ENCODE peak calls at places on chromosomes 2 and 18, in five cellular contexts. W is fibroblast of pulmonary artery, F is dorsolateral prefrontal cortex, Z is GM23338, I is fibroblast of lung. D is an unnamed sample.

GRCh38 chr2:218375212-218375611 is 6.9 kb upstream of the SLC11A1 start:
- DNase-seq in W (peak), F (no peak), Z (no peak), I (peak), D (no peak)

GRCh38 chr18:78972385-78972918 is 7.2 kb upstream of the SALL3 start:
- DNase-seq in W (no peak), F (no peak), Z (no peak), I (no peak), D (no peak)

GRCh38 chr2:141109633-141110032 is 1021.2 kb downstream of the LRP1B start:
- DNase-seq in W (peak), F (no peak), Z (peak), I (no peak), D (no peak)

GRCh38 chr2:85430780-85431601 is 12.5 kb downstream of the SH2D6 start:
- DNase-seq in W (no peak), F (peak), Z (peak), I (no peak), D (no peak)

GRCh38 chr2:11325961-11326691 is 18.3 kb downstream of the ROCK2 start:
- DNase-seq in W (no peak), F (no peak), Z (no peak), I (no peak), D (no peak)

GRCh38 chr2:96843538-96844268 is at the start of gene ANKRD23:
- DNase-seq in W (no peak), F (no peak), Z (no peak), I (no peak), D (no peak)

GRCh38 chr2:170770304-170771048 is at the start of gene ERICH2:
- DNase-seq in W (peak), F (peak), Z (peak), I (peak), D (no peak)

GRCh38 chr18:28855524-28855923 is 678.6 kb upstream of the CDH2 start:
- DNase-seq in W (peak), F (no peak), Z (no peak), I (peak), D (no peak)

GRCh38 chr2:135124924-135125886 is 73.1 kb downstream of the RAB3GAP1 start:
- DNase-seq in W (peak), F (no peak), Z (no peak), I (no peak), D (no peak)

GRCh38 chr2:180707867-180708205 is 272.6 kb upstream of the UBE2E3 start:
- DNase-seq in W (peak), F (no peak), Z (no peak), I (peak), D (peak)

GRCh38 chr2:181658444-181658843 is 1.5 kb upstream of the CERKL start:
- DNase-seq in W (no peak), F (no peak), Z (peak), I (no peak), D (no peak)

GRCh38 chr18:26459340-26459739 is 89.0 kb downstream of the KCTD1 start:
- DNase-seq in W (no peak), F (no peak), Z (no peak), I (no peak), D (no peak)

GRCh38 chr2:145484443-145485086 is 964.6 kb upstream of the ZEB2 start:
- DNase-seq in W (peak), F (no peak), Z (peak), I (peak), D (peak)

GRCh38 chr2:168663993-168664392 is 138.4 kb upstream of the NOSTRIN start:
- DNase-seq in W (peak), F (no peak), Z (no peak), I (peak), D (no peak)

GRCh38 chr2:133324150-133324561 is 244.1 kb downstream of the NCKAP5 start:
- DNase-seq in W (peak), F (no peak), Z (peak), I (peak), D (peak)

GRCh38 chr2:158130832-158131473 is 29.3 kb downstream of the UPP2 start:
- DNase-seq in W (no peak), F (no peak), Z (no peak), I (no peak), D (no peak)

GRCh38 chr2:41483221-41483620 is 564.6 kb upstream of the PKDCC start:
- DNase-seq in W (no peak), F (no peak), Z (no peak), I (no peak), D (no peak)

GRCh38 chr2:72937356-72937669 is 20.0 kb downstream of the EMX1 start:
- DNase-seq in W (no peak), F (peak), Z (no peak), I (no peak), D (no peak)

GRCh38 chr2:214808481-214808931 is 977 bp downstream of the BARD1 start:
- DNase-seq in W (no peak), F (no peak), Z (no peak), I (no peak), D (no peak)

GRCh38 chr2:73561422-73561821 is 80.8 kb downstream of the NAT8 start:
- DNase-seq in W (peak), F (no peak), Z (no peak), I (peak), D (no peak)

GRCh38 chr2:219446101-219446504 is 11.5 kb downstream of the SPEG start:
- DNase-seq in W (peak), F (no peak), Z (peak), I (peak), D (no peak)

GRCh38 chr18:46462523-46462922 is 194.5 kb downstream of the LOXHD1 start:
- DNase-seq in W (no peak), F (no peak), Z (no peak), I (no peak), D (no peak)

GRCh38 chr18:58529714-58530354 is 99.1 kb downstream of the ALPK2 start:
- DNase-seq in W (peak), F (no peak), Z (peak), I (peak), D (no peak)

GRCh38 chr18:63515279-63515678 is 26.9 kb upstream of the SERPINB12 start:
- DNase-seq in W (no peak), F (no peak), Z (peak), I (no peak), D (no peak)

GRCh38 chr2:72289283-72289682 is 141.6 kb upstream of the CYP26B1 start:
- DNase-seq in W (no peak), F (no peak), Z (no peak), I (peak), D (peak)

GRCh38 chr2:38934742-38935141 is 45.1 kb downstream of the ARHGEF33 start:
- DNase-seq in W (no peak), F (no peak), Z (no peak), I (no peak), D (no peak)

GRCh38 chr18:73151086-73151485 is 283.3 kb upstream of the NETO1 start:
- DNase-seq in W (no peak), F (no peak), Z (no peak), I (no peak), D (no peak)

GRCh38 chr18:57210101-57210661 is 63.3 kb downstream of the BOD1L2 start:
- DNase-seq in W (peak), F (peak), Z (peak), I (peak), D (peak)

GRCh38 chr2:25323042-25323514 is 18.6 kb downstream of the DNMT3A start:
- DNase-seq in W (no peak), F (no peak), Z (peak), I (peak), D (no peak)

GRCh38 chr2:102581911-102582310 is 37.4 kb upstream of the SLC9A2 start:
- DNase-seq in W (no peak), F (no peak), Z (no peak), I (no peak), D (no peak)

GRCh38 chr2:69948963-69949645 is 12.3 kb downstream of the ASPRV1 start:
- DNase-seq in W (no peak), F (no peak), Z (no peak), I (no peak), D (no peak)

GRCh38 chr2:72214429-72215143 is 66.9 kb upstream of the CYP26B1 start:
- DNase-seq in W (peak), F (no peak), Z (no peak), I (peak), D (peak)

GRCh38 chr18:59011786-59012185 is 127.9 kb upstream of the SEC11C start:
- DNase-seq in W (no peak), F (no peak), Z (no peak), I (no peak), D (no peak)

GRCh38 chr18:2906522-2907458 is 60.0 kb downstream of the EMILIN2 start:
- DNase-seq in W (no peak), F (no peak), Z (peak), I (no peak), D (no peak)
- TF ChIP-seq CTCF in W (no peak), F (no peak), Z (no peak), I (no peak), D (peak)

GRCh38 chr18:61616111-61616610 is 276.6 kb downstream of the RNF152 start:
- DNase-seq in W (no peak), F (no peak), Z (peak), I (no peak), D (no peak)
- TF ChIP-seq CTCF in W (no peak), F (no peak), Z (no peak), I (no peak), D (no peak)

GRCh38 chr18:48663931-48664847 is 125.4 kb downstream of the CTIF start:
- DNase-seq in W (peak), F (peak), Z (peak), I (peak), D (no peak)
- TF ChIP-seq CTCF in W (peak), F (peak), Z (peak), I (peak), D (peak)

GRCh38 chr2:200661477-200661876 is 75.7 kb downstream of the AOX1 start:
- DNase-seq in W (no peak), F (no peak), Z (no peak), I (no peak), D (no peak)

GRCh38 chr2:200654823-200655222 is 69.0 kb downstream of the AOX1 start:
- DNase-seq in W (no peak), F (no peak), Z (no peak), I (no peak), D (no peak)

GRCh38 chr2:200655918-200656580 is 70.2 kb downstream of the AOX1 start:
- DNase-seq in W (no peak), F (no peak), Z (no peak), I (no peak), D (peak)

GRCh38 chr2:200659410-200659809 is 73.6 kb downstream of the AOX1 start:
- DNase-seq in W (no peak), F (no peak), Z (no peak), I (no peak), D (no peak)

GRCh38 chr2:200658278-200658864 is 72.6 kb downstream of the AOX1 start:
- DNase-seq in W (no peak), F (no peak), Z (peak), I (no peak), D (no peak)
- TF ChIP-seq CTCF in W (no peak), F (no peak), Z (peak), I (no peak), D (peak)

GRCh38 chr18:36129300-36130038 is at the start of the genes ELP2 and SLC39A6:
- DNase-seq in W (peak), F (peak), Z (peak), I (peak), D (peak)
- TF ChIP-seq CTCF in W (no peak), F (peak), Z (no peak), I (no peak), D (no peak)